ENCODE peak calls at places on chromosomes 6 and 20, in five cellular contexts. Q is B cell, G is OCI-LY7, Z is breast epithelium, M is psoas muscle. A is an unnamed sample.

GRCh38 chr6:156933201-156934053 is 156.2 kb downstream of the ARID1B start:
- DNase-seq in Q (no peak), G (peak; percentile 58), Z (no peak), M (no peak), A (no peak)

GRCh38 chr6:13422601-13423247 is 64.7 kb downstream of the GFOD1 start:
- DNase-seq in Q (peak; percentile 9), G (no peak), Z (no peak), M (no peak), A (no peak)

GRCh38 chr6:46935687-46936086 is 13.9 kb upstream of the ADGRF5 start:
- DNase-seq in Q (no peak), G (no peak), Z (no peak), M (no peak), A (no peak)

GRCh38 chr20:37407117-37407566 is 61.2 kb downstream of the SRC start:
- DNase-seq in Q (no peak), G (no peak), Z (no peak), M (no peak), A (no peak)

GRCh38 chr6:141482773-141483172 is 650.0 kb upstream of the GJE1 start:
- DNase-seq in Q (no peak), G (peak; percentile 36), Z (no peak), M (no peak), A (no peak)

GRCh38 chr6:3876131-3876530 is 27.0 kb downstream of the FAM50B start:
- DNase-seq in Q (no peak), G (no peak), Z (no peak), M (peak; percentile 78), A (no peak)

GRCh38 chr20:24309596-24309995 is 159.8 kb upstream of the SYNDIG1 start:
- DNase-seq in Q (no peak), G (no peak), Z (no peak), M (no peak), A (no peak)

GRCh38 chr6:52635049-52635577 is 35.8 kb upstream of the TMEM14A start:
- DNase-seq in Q (no peak), G (no peak), Z (no peak), M (no peak), A (no peak)

DNA sequence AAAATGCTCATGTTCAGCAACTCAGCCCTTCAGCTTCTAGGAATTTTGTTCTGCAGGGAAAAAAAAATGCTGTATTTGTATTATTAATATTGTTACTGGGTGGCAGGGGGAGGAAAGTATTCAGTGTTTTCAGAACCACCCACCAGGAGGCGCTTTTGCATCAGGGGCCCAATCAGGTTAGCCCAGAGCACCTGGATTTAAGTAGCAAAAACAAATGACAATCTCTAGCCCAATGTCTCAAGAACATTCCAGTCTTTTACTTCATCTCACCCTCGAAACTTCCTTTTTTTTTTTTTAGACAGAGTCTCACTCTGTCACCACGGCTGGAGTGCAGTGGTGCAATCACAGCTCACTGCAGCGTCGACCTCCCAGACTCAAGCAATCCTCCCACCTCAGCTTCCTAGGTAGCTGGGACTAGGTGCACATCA is 635 bp upstream of the C20orf203 start:
- DNase-seq in Q (peak; percentile 51), G (peak; percentile 83), Z (peak; percentile 68), M (no peak), A (peak; percentile 44)
- TF ChIP-seq CTCF in Q (peak; percentile 72), G (peak; percentile 98), Z (peak; percentile 55), M (peak; percentile 61), A (peak; percentile 68)

DNA sequence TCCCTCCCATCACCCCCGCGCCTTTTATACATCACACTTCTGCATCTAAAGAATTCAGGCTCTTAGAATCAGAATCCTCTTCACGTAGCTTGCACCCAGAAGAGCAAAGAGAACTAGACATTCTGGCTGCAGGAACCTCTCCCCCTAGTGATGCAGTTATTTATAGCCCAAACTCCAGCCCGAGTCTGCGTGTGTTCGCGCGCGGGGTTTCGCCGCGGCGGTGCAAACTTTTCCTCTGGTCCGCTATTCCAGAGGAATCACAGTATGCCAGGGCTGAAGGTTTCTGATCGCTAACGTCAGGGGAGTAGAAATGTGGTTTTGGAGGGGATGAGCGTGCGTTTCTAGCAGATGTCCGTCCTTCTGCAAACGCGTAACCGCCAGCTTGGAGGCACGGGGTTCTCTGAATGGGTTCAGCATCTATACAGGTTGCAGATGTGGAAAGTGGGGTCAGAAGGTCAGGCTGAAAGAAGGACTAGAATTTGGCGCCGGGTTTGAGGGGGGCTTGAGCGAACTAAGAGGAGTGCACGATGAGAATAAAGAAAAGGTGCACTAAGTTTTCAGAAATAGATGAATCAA is 1.9 kb downstream of the EPHA7 start:
- DNase-seq in Q (no peak), G (no peak), Z (no peak), M (no peak), A (no peak)
- TF ChIP-seq CTCF in Q (no peak), G (no peak), Z (no peak), M (no peak), A (no peak)

GRCh38 chr6:43885399-43886066 is 115.5 kb downstream of the VEGFA start:
- DNase-seq in Q (no peak), G (no peak), Z (no peak), M (no peak), A (no peak)
- TF ChIP-seq CTCF in Q (no peak), G (no peak), Z (no peak), M (no peak), A (no peak)

DNA sequence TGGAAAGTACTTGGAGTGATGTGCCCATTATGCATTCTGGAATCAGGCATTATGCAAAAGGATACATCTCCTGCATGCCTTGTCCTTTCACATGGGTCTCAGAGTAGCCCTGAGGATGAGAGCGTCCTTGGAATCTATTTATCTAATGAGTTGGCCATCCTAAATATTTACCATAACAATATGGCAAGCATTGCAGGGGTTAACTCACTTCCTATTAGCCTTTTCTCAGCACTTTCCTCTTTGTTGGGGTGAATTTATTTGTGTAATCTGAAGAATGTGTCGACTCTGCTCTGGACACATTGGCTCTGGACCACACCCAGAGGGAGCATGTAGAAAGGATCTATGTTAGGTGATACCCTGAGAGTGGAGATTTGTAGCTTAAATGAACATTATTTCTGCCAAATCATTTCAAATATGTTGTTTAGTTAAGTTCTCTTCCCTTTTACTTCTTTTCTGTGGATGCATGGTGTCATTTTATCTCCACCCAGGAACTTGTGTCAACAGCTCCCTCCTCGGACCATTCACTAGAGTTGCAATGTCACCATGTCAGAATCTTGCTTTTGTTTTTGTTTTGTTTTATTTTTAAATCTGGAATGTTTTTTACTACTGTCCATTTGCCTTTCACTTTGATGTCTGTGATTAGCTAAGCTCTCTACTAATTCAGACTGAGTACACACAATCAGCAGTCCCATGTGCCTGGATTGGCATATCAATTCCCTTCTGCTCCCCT is 757.0 kb upstream of the MMS22L start:
- DNase-seq in Q (no peak), G (no peak), Z (no peak), M (no peak), A (no peak)
- TF ChIP-seq CTCF in Q (no peak), G (peak; percentile 40), Z (no peak), M (no peak), A (no peak)

A was measured in natural killer cell.